ENCODE peak calls at places on chromosomes 4 and X, in nine cellular contexts. R is CD8-positive, alpha-beta memory T cell; U is heart right ventricle; L is neural progenitor cell; V is PC-9; J is IMR-90; D is left ventricle myocardium inferior; I is spleen; T is left lung. F is an unnamed sample. For H3K4me1, the result is how much of the 10 kb centered on the place peaks cover.

GRCh38 chr4:120809518-120809917 is 113.0 kb downstream of the PRDM5 start:
- DNase-seq in R (no peak), U (no peak), L (no peak), V (no peak), J (no peak), D (no peak), I (no peak), T (no peak), F (no peak)

GRCh38 chr4:69764311-69764710 is 3.9 kb upstream of the SULT1B1 start:
- DNase-seq in R (no peak), U (no peak), L (no peak), V (no peak), J (no peak), D (no peak), I (no peak), T (no peak), F (no peak)

GRCh38 chrX:20680998-20681397 is 414.3 kb upstream of the RPS6KA3 start:
- DNase-seq in R (no peak), U (no peak), L (no peak), V (no peak), J (no peak), D (no peak), I (no peak), T (no peak), F (no peak)

GRCh38 chr4:147829401-147830101 is 97.7 kb downstream of the ARHGAP10 start:
- DNase-seq in R (no peak), U (peak), L (no peak), V (no peak), J (peak), D (peak), I (no peak), T (no peak), F (no peak)

GRCh38 chr4:40401646-40402045 is 66.5 kb downstream of the CHRNA9 start:
- DNase-seq in R (no peak), U (no peak), L (no peak), V (no peak), J (peak), D (no peak), I (no peak), T (no peak), F (no peak)

GRCh38 chr4:153205028-153205648 is 895 bp downstream of the TRIM2 start:
- DNase-seq in R (peak), U (no peak), L (peak), V (peak), J (no peak), D (no peak), I (no peak), T (no peak), F (no peak)

GRCh38 chr4:156396534-156396933 is 442.9 kb upstream of the CTSO start:
- DNase-seq in R (no peak), U (no peak), L (no peak), V (no peak), J (no peak), D (no peak), I (no peak), T (no peak), F (no peak)

GRCh38 chrX:120486786-120487185 is 17.7 kb upstream of the LAMP2 start:
- DNase-seq in R (no peak), U (no peak), L (no peak), V (no peak), J (no peak), D (no peak), I (no peak), T (no peak), F (no peak)

GRCh38 chrX:30918480-30918879 is 29.4 kb upstream of the TAB3 start:
- DNase-seq in R (no peak), U (no peak), L (no peak), V (no peak), J (no peak), D (no peak), I (no peak), T (no peak), F (no peak)

GRCh38 chr4:52862605-52863236 is 604 bp downstream of the RASL11B start:
- DNase-seq in R (no peak), U (no peak), L (no peak), V (no peak), J (no peak), D (no peak), I (no peak), T (no peak), F (no peak)

GRCh38 chr4:161252520-161253141 is 911.2 kb downstream of the FSTL5 start:
- DNase-seq in R (no peak), U (no peak), L (no peak), V (no peak), J (peak), D (no peak), I (no peak), T (no peak), F (no peak)

GRCh38 chrX:15158350-15158735 is 111.5 kb downstream of the ASB9 start:
- DNase-seq in R (no peak), U (no peak), L (no peak), V (no peak), J (no peak), D (no peak), I (no peak), T (no peak), F (no peak)

GRCh38 chr4:148445071-148445902 is 3.1 kb upstream of the NR3C2 start:
- DNase-seq in R (peak), U (peak), L (peak), V (peak), J (no peak), D (peak), I (peak), T (peak), F (no peak)

GRCh38 chr4:108838451-108838850 is 75.6 kb upstream of the ETNPPL start:
- DNase-seq in R (no peak), U (no peak), L (no peak), V (no peak), J (no peak), D (no peak), I (no peak), T (no peak), F (no peak)

GRCh38 chr4:5932021-5932553 is 39.2 kb upstream of the CRMP1 start:
- DNase-seq in R (no peak), U (no peak), L (no peak), V (no peak), J (no peak), D (no peak), I (no peak), T (no peak), F (no peak)

GRCh38 chrX:16671005-16671404 is 21.0 kb downstream of the S100G start:
- DNase-seq in R (no peak), U (no peak), L (peak), V (peak), J (peak), D (no peak), I (no peak), T (no peak), F (no peak)

GRCh38 chrX:33014949-33015348 is 196.4 kb downstream of the DMD start:
- DNase-seq in R (no peak), U (no peak), L (no peak), V (no peak), J (no peak), D (no peak), I (no peak), T (no peak), F (no peak)

GRCh38 chr4:185874516-185875230 is 62.7 kb upstream of the SORBS2 start:
- DNase-seq in R (no peak), U (no peak), L (no peak), V (no peak), J (peak), D (no peak), I (no peak), T (no peak), F (no peak)

GRCh38 chrX:131397891-131398290 is 108.8 kb upstream of the IGSF1 start:
- DNase-seq in R (no peak), U (no peak), L (no peak), V (no peak), J (no peak), D (no peak), I (no peak), T (no peak), F (no peak)

GRCh38 chr4:138510053-138510452 is 267.9 kb upstream of the SLC7A11 start:
- DNase-seq in R (no peak), U (no peak), L (no peak), V (no peak), J (peak), D (no peak), I (no peak), T (no peak), F (no peak)

GRCh38 chrX:119605739-119606507 is at the start of gene NKRF:
- DNase-seq in R (peak), U (peak), L (peak), V (peak), J (peak), D (peak), I (peak), T (peak), F (peak)

GRCh38 chrX:48493890-48494364 is 14.9 kb upstream of the PORCN start:
- DNase-seq in R (no peak), U (no peak), L (peak), V (no peak), J (peak), D (no peak), I (peak), T (no peak), F (no peak)

GRCh38 chr4:6988016-6988715 is 55.0 kb upstream of the TADA2B start:
- DNase-seq in R (no peak), U (no peak), L (no peak), V (no peak), J (no peak), D (no peak), I (no peak), T (no peak), F (no peak)

GRCh38 chr4:84877051-84877833 is 89.2 kb downstream of the WDFY3 start:
- DNase-seq in R (no peak), U (no peak), L (no peak), V (no peak), J (no peak), D (no peak), I (no peak), T (no peak), F (no peak)

GRCh38 chr4:187608001-187608421 is 387.6 kb upstream of the ZFP42 start:
- DNase-seq in R (no peak), U (no peak), L (no peak), V (peak), J (peak), D (no peak), I (no peak), T (no peak), F (no peak)
- H3K4me1 ChIP-seq in R (under half), U (under half), L (under half), V (under half), J (under half), D (under half), I (under half), T (under half), F (under half)

DNA sequence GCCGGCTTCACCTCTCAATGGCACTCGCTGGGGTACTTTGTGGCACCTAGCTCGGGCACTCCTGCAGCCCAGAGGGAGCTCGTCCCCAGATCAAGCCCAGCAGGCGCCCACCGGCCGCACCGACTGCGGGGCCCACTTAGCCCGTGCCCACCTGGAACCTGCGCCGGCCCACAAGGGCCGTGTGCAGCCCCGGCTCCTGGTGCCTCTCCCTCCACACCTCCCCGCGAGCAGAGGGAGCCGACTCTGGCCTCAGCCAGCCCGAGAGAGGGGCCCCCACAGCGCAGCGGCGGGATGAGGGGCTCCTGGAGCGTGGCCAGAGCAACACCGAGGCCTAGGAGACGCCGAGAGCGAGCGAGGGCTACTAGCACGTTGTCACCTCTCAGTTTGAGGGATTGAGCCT is 82.1 kb upstream of the SHISA3 start:
- DNase-seq in R (no peak), U (no peak), L (no peak), V (no peak), J (no peak), D (no peak), I (no peak), T (peak), F (no peak)
- H3K4me1 ChIP-seq in R (under half), U (under half), L (under half), V (under half), J (under half), D (under half), I (under half), T (under half), F (under half)

DNA sequence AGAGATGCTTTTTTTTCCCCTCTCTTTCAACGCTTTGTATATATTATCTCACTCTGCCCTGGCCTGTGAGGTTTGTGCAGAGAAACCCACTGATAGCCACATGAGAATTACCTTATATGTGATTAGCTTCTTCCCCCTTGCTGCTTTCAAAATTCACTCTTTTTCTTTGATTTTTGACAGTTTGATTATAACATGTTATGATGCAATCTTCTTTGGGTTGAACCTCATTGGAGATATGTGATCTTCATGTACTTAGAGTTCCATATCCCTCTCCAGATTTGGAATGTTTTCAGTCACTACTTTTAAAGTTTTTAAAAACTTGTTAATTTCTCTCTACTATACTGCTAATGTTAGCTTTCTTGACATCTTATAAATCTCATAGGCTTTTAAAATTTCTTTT is 479.5 kb upstream of the AGA start:
- DNase-seq in R (no peak), U (no peak), L (no peak), V (no peak), J (no peak), D (no peak), I (no peak), T (no peak), F (no peak)
- H3K4me1 ChIP-seq in R (under half), U (under half), L (under half), V (under half), J (under half), D (under half), I (under half), T (under half), F (under half)

GRCh38 chr4:8188085-8188484 is 11.0 kb upstream of the SH3TC1 start:
- DNase-seq in R (no peak), U (no peak), L (no peak), V (no peak), J (no peak), D (no peak), I (no peak), T (peak), F (no peak)
- H3K4me1 ChIP-seq in R (under half), U (half or more), L (under half), V (under half), J (under half), D (half or more), I (under half), T (under half), F (under half)

GRCh38 chr4:2570036-2570435 is 33.6 kb downstream of the FAM193A start:
- DNase-seq in R (no peak), U (no peak), L (no peak), V (no peak), J (no peak), D (no peak), I (no peak), T (no peak), F (no peak)

GRCh38 chr4:2570551-2571222 is 34.2 kb downstream of the FAM193A start:
- DNase-seq in R (peak), U (no peak), L (no peak), V (no peak), J (no peak), D (peak), I (peak), T (no peak), F (no peak)

GRCh38 chr4:2574058-2574457 is 37.6 kb downstream of the FAM193A start:
- DNase-seq in R (no peak), U (no peak), L (no peak), V (no peak), J (no peak), D (no peak), I (no peak), T (no peak), F (no peak)

GRCh38 chr4:2574863-2575262 is 38.4 kb downstream of the FAM193A start:
- DNase-seq in R (no peak), U (no peak), L (no peak), V (no peak), J (no peak), D (no peak), I (no peak), T (no peak), F (no peak)

GRCh38 chr4:2572076-2572475 is 35.6 kb downstream of the FAM193A start:
- DNase-seq in R (no peak), U (no peak), L (no peak), V (no peak), J (no peak), D (no peak), I (no peak), T (no peak), F (no peak)
- H3K4me1 ChIP-seq in R (under half), U (under half), L (under half), V (under half), J (under half), D (half or more), I (under half), T (under half), F (under half)

DNA sequence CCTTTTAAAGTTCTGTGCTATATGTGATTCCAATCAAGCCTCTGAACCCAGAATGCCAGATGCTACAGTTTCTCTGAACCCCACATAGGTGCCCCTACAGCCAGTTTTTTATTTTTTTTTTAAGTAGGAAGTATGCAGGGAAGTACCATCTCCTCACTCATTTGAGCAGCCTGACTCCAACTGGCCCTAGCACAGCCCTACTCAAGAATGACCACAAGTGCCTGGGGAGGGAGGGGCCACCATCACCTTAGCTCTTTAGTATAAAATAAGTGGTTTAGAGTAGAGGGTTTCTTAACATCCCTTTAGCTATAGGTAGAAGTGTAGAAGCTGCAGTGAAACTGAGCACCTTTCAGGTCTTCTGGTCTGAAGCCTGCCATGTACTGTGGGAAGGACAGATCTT is 14.4 kb downstream of the MSN start:
- DNase-seq in R (no peak), U (no peak), L (no peak), V (no peak), J (no peak), D (no peak), I (no peak), T (no peak), F (no peak)
- H3K4me1 ChIP-seq in R (half or more), U (half or more), L (under half), V (under half), J (under half), D (half or more), I (under half), T (under half), F (half or more)

DNA sequence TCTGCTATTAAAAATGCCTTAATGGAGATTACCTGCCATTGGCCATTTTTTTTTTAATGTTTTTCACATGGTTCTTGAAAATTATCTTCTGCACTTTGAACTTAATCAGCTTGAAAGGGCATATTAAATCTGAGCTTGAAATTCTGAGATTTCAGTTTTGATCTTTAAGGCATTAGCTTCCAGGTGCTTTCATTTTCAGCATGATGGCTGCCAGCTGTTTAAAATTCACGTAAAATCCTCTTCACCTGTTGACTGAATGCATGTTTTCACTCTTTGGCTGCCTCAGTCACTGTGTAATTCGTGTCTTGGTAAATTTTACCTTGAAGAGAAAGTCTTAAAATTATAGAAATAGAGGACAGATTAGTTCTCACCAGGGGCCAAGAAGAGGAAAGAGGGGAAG is 39.6 kb downstream of the SMAD1 start:
- DNase-seq in R (no peak), U (no peak), L (no peak), V (no peak), J (no peak), D (no peak), I (no peak), T (no peak), F (no peak)
- H3K4me1 ChIP-seq in R (under half), U (under half), L (under half), V (under half), J (under half), D (under half), I (under half), T (under half), F (under half)

GRCh38 chr4:146179784-146180405 is 4.4 kb downstream of the LSM6 start:
- DNase-seq in R (no peak), U (no peak), L (no peak), V (no peak), J (no peak), D (no peak), I (no peak), T (no peak), F (no peak)
- H3K4me1 ChIP-seq in R (under half), U (under half), L (under half), V (under half), J (under half), D (half or more), I (under half), T (under half), F (under half)

F was measured in thoracic aorta.